ENCODE peak calls at places on chromosomes 7 and 10, in seven cellular contexts. One of them, this sample, is unnamed.

GRCh38 chr7:32062150-32062549 is 8.1 kb downstream of the PDE1C start:
- DNase-seq in IMR-90: peak; percentile 30
- DNase-seq in AG04449: no peak
- DNase-seq in tibial nerve: peak; percentile 23
- DNase-seq in heart right ventricle: peak; percentile 51
- DNase-seq in cardiac fibroblast: peak; percentile 43
- DNase-seq in uterus: peak; percentile 27
- DNase-seq in this sample: no peak

GRCh38 chr7:91852263-91852741 is 28.2 kb downstream of the MTERF1 start:
- DNase-seq in IMR-90: peak; percentile 12
- DNase-seq in cardiac fibroblast: peak; percentile 43
- DNase-seq in tibial nerve: no peak
- DNase-seq in AG04449: no peak
- DNase-seq in heart right ventricle: no peak
- DNase-seq in uterus: no peak
- DNase-seq in this sample: no peak

GRCh38 chr10:63375859-63376258 is 89.9 kb downstream of the JMJD1C start:
- DNase-seq in uterus: no peak
- DNase-seq in IMR-90: peak; percentile 43
- DNase-seq in cardiac fibroblast: peak; percentile 93
- DNase-seq in tibial nerve: no peak
- DNase-seq in heart right ventricle: no peak
- DNase-seq in AG04449: peak; percentile 47
- DNase-seq in this sample: no peak

GRCh38 chr7:106979551-106980357 is 64.8 kb upstream of the PRKAR2B start:
- DNase-seq in heart right ventricle: no peak
- DNase-seq in tibial nerve: no peak
- DNase-seq in AG04449: no peak
- DNase-seq in IMR-90: no peak
- DNase-seq in uterus: peak; percentile 50
- DNase-seq in cardiac fibroblast: no peak
- DNase-seq in this sample: no peak

GRCh38 chr7:2950578-2950977 is 93.1 kb downstream of the CARD11 start:
- DNase-seq in tibial nerve: no peak
- DNase-seq in uterus: no peak
- DNase-seq in AG04449: no peak
- DNase-seq in heart right ventricle: no peak
- DNase-seq in IMR-90: no peak
- DNase-seq in cardiac fibroblast: no peak
- DNase-seq in this sample: no peak

GRCh38 chr10:5496261-5497250 is 2.8 kb downstream of the CALML5 start:
- DNase-seq in uterus: no peak
- DNase-seq in cardiac fibroblast: no peak
- DNase-seq in AG04449: no peak
- DNase-seq in IMR-90: no peak
- DNase-seq in heart right ventricle: no peak
- DNase-seq in tibial nerve: no peak
- DNase-seq in this sample: no peak

GRCh38 chr7:80517177-80517804 is 5.4 kb upstream of the GNAT3 start:
- DNase-seq in IMR-90: no peak
- DNase-seq in AG04449: no peak
- DNase-seq in cardiac fibroblast: no peak
- DNase-seq in uterus: no peak
- DNase-seq in heart right ventricle: no peak
- DNase-seq in tibial nerve: no peak
- DNase-seq in this sample: no peak

GRCh38 chr10:97542169-97543024 is 30.2 kb upstream of the ANKRD2 start:
- DNase-seq in IMR-90: peak; percentile 97
- DNase-seq in AG04449: peak; percentile 46
- DNase-seq in tibial nerve: peak; percentile 25
- DNase-seq in heart right ventricle: peak; percentile 56
- DNase-seq in uterus: peak; percentile 90
- DNase-seq in cardiac fibroblast: peak; percentile 96
- DNase-seq in this sample: peak; percentile 93

GRCh38 chr10:79385804-79386531 is 38.7 kb downstream of the PPIF start:
- DNase-seq in uterus: peak; percentile 24
- DNase-seq in heart right ventricle: no peak
- DNase-seq in tibial nerve: peak; percentile 11
- DNase-seq in AG04449: no peak
- DNase-seq in IMR-90: no peak
- DNase-seq in cardiac fibroblast: no peak
- DNase-seq in this sample: no peak

GRCh38 chr7:144787127-144787526 is 48.7 kb downstream of the TPK1 start:
- DNase-seq in tibial nerve: no peak
- DNase-seq in cardiac fibroblast: no peak
- DNase-seq in IMR-90: no peak
- DNase-seq in AG04449: no peak
- DNase-seq in uterus: no peak
- DNase-seq in heart right ventricle: no peak
- DNase-seq in this sample: no peak

GRCh38 chr10:67506083-67506756 is 189.8 kb downstream of the CTNNA3 start:
- DNase-seq in cardiac fibroblast: no peak
- DNase-seq in uterus: no peak
- DNase-seq in AG04449: no peak
- DNase-seq in tibial nerve: no peak
- DNase-seq in IMR-90: no peak
- DNase-seq in heart right ventricle: no peak
- DNase-seq in this sample: no peak
- TF ChIP-seq CTCF in cardiac fibroblast: no peak
- TF ChIP-seq CTCF in uterus: no peak
- TF ChIP-seq CTCF in AG04449: no peak
- TF ChIP-seq CTCF in tibial nerve: no peak
- TF ChIP-seq CTCF in IMR-90: no peak
- TF ChIP-seq CTCF in heart right ventricle: no peak
- TF ChIP-seq CTCF in this sample: no peak

GRCh38 chr10:101829561-101830315 is 11.5 kb upstream of the OGA start:
- DNase-seq in IMR-90: no peak
- DNase-seq in cardiac fibroblast: no peak
- DNase-seq in tibial nerve: peak; percentile 39
- DNase-seq in uterus: peak; percentile 58
- DNase-seq in AG04449: no peak
- DNase-seq in heart right ventricle: peak; percentile 47
- DNase-seq in this sample: no peak

GRCh38 chr10:101828734-101829551 is 10.7 kb upstream of the OGA start:
- DNase-seq in tibial nerve: no peak
- DNase-seq in cardiac fibroblast: no peak
- DNase-seq in IMR-90: no peak
- DNase-seq in AG04449: no peak
- DNase-seq in heart right ventricle: peak; percentile 30
- DNase-seq in uterus: peak; percentile 53
- DNase-seq in this sample: no peak

GRCh38 chr10:101830322-101831168 is 12.3 kb upstream of the OGA start:
- DNase-seq in uterus: peak; percentile 87
- DNase-seq in AG04449: peak; percentile 44
- DNase-seq in tibial nerve: peak; percentile 85
- DNase-seq in cardiac fibroblast: peak; percentile 87
- DNase-seq in heart right ventricle: peak; percentile 84
- DNase-seq in IMR-90: peak; percentile 88
- DNase-seq in this sample: peak; percentile 71

GRCh38 chr10:101833466-101833865 is 10.1 kb downstream of the KCNIP2 start:
- DNase-seq in AG04449: no peak
- DNase-seq in IMR-90: no peak
- DNase-seq in uterus: peak; percentile 2
- DNase-seq in tibial nerve: no peak
- DNase-seq in heart right ventricle: no peak
- DNase-seq in cardiac fibroblast: no peak
- DNase-seq in this sample: no peak

DNA sequence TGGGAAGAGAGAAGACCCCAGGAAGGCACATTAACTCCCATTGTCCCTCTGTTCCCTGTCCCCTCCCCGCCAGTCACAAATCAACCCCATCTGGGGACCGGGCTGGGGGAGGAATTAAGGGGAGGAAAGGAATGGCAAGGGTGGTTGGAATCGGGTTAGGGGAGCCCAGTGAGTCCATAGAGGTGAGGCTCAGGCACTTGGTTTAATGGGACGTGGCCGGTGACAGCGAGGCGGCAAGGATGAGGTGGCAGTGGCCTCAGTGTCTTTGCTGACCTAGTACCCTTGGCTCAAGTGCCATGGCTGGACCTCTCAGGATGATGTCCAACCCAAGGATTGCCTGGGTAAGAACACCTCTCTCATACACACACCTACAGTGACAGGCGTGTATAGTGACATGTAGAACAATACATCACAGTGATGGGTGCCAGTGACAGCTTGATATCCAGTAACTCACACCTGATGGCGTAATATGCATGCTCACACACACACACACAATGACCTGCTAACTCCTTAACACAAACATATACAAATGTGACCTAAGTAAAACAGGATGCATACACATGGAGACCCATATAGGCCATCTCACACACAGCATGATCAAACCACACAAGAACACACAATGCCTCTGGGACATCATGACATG is 12.3 kb downstream of the KCNIP2 start:
- DNase-seq in AG04449: no peak
- DNase-seq in uterus: no peak
- DNase-seq in heart right ventricle: no peak
- DNase-seq in IMR-90: no peak
- DNase-seq in tibial nerve: no peak
- DNase-seq in cardiac fibroblast: no peak
- DNase-seq in this sample: no peak
- H3K4me3 ChIP-seq in AG04449: peak overlapping the region; percentile 55
- H3K4me3 ChIP-seq in uterus: peak overlapping the region; percentile 27
- H3K4me3 ChIP-seq in heart right ventricle: peak overlapping the region; percentile 59
- H3K4me3 ChIP-seq in IMR-90: peak overlapping the region; percentile 36
- H3K4me3 ChIP-seq in tibial nerve: peak overlapping the region; percentile 52
- H3K4me3 ChIP-seq in cardiac fibroblast: peak overlapping the region; percentile 51
- H3K4me3 ChIP-seq in this sample: peak overlapping the region; percentile 39

GRCh38 chr7:100546129-100546867 is 7.3 kb downstream of the AGFG2 start:
- DNase-seq in IMR-90: no peak
- DNase-seq in tibial nerve: no peak
- DNase-seq in cardiac fibroblast: peak; percentile 41
- DNase-seq in uterus: no peak
- DNase-seq in AG04449: no peak
- DNase-seq in heart right ventricle: no peak
- DNase-seq in this sample: no peak

GRCh38 chr7:100546868-100547800 is 8.1 kb downstream of the AGFG2 start:
- DNase-seq in IMR-90: no peak
- DNase-seq in uterus: no peak
- DNase-seq in tibial nerve: no peak
- DNase-seq in cardiac fibroblast: no peak
- DNase-seq in heart right ventricle: no peak
- DNase-seq in AG04449: no peak
- DNase-seq in this sample: no peak

GRCh38 chr7:100544386-100544785 is 5.4 kb downstream of the AGFG2 start:
- DNase-seq in IMR-90: no peak
- DNase-seq in AG04449: no peak
- DNase-seq in tibial nerve: no peak
- DNase-seq in uterus: no peak
- DNase-seq in cardiac fibroblast: no peak
- DNase-seq in heart right ventricle: no peak
- DNase-seq in this sample: no peak

GRCh38 chr7:100544949-100545635 is 6.1 kb downstream of the AGFG2 start:
- DNase-seq in IMR-90: peak; percentile 26
- DNase-seq in tibial nerve: no peak
- DNase-seq in cardiac fibroblast: peak; percentile 41
- DNase-seq in heart right ventricle: no peak
- DNase-seq in uterus: no peak
- DNase-seq in AG04449: no peak
- DNase-seq in this sample: no peak

DNA sequence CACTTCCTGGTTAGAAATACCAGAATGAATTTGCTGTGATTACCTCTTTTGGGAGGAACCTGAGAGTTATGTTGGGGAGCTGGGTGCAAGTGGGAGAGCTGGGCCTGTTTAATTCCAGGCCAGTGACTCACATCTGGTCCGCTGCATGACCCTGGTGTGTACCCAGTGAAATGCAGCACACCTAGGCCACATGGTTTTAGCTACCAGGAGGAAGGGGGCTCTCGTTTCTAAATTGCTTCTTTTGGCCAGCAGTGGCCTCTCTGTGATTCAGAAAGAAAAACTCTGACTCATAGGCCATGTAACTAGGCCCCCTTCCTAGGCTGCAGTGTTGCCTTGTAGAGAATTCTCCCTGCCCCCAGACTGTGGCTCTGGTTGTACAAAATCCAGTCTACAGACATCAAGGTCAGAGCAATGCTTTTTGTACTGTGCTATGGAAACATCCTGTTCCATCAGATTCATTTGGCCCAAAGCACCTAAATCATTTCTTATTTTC is 6.7 kb downstream of the AGFG2 start:
- DNase-seq in AG04449: peak; percentile 41
- DNase-seq in cardiac fibroblast: peak; percentile 93
- DNase-seq in tibial nerve: no peak
- DNase-seq in IMR-90: peak; percentile 86
- DNase-seq in uterus: peak; percentile 73
- DNase-seq in heart right ventricle: no peak
- DNase-seq in this sample: peak; percentile 80
- TF ChIP-seq CTCF in AG04449: no peak
- TF ChIP-seq CTCF in cardiac fibroblast: peak; percentile 4
- TF ChIP-seq CTCF in tibial nerve: no peak
- TF ChIP-seq CTCF in IMR-90: peak; percentile 18
- TF ChIP-seq CTCF in uterus: peak; percentile 24
- TF ChIP-seq CTCF in heart right ventricle: no peak
- TF ChIP-seq CTCF in this sample: no peak

GRCh38 chr7:95318501-95318900 is 5.8 kb downstream of the PON1 start:
- DNase-seq in tibial nerve: no peak
- DNase-seq in cardiac fibroblast: no peak
- DNase-seq in heart right ventricle: no peak
- DNase-seq in AG04449: no peak
- DNase-seq in uterus: no peak
- DNase-seq in IMR-90: no peak
- DNase-seq in this sample: no peak
- H3K4me3 ChIP-seq in tibial nerve: no peak overlapping the region
- H3K4me3 ChIP-seq in cardiac fibroblast: no peak overlapping the region
- H3K4me3 ChIP-seq in heart right ventricle: no peak overlapping the region
- H3K4me3 ChIP-seq in AG04449: no peak overlapping the region
- H3K4me3 ChIP-seq in uterus: no peak overlapping the region
- H3K4me3 ChIP-seq in IMR-90: no peak overlapping the region
- H3K4me3 ChIP-seq in this sample: no peak overlapping the region

GRCh38 chr10:113872139-113873030 is 17.9 kb downstream of the NHLRC2 start:
- DNase-seq in heart right ventricle: no peak
- DNase-seq in uterus: no peak
- DNase-seq in IMR-90: no peak
- DNase-seq in AG04449: no peak
- DNase-seq in cardiac fibroblast: no peak
- DNase-seq in tibial nerve: no peak
- DNase-seq in this sample: no peak
- TF ChIP-seq CTCF in heart right ventricle: no peak
- TF ChIP-seq CTCF in uterus: no peak
- TF ChIP-seq CTCF in IMR-90: no peak
- TF ChIP-seq CTCF in AG04449: no peak
- TF ChIP-seq CTCF in cardiac fibroblast: no peak
- TF ChIP-seq CTCF in tibial nerve: no peak
- TF ChIP-seq CTCF in this sample: no peak

DNA sequence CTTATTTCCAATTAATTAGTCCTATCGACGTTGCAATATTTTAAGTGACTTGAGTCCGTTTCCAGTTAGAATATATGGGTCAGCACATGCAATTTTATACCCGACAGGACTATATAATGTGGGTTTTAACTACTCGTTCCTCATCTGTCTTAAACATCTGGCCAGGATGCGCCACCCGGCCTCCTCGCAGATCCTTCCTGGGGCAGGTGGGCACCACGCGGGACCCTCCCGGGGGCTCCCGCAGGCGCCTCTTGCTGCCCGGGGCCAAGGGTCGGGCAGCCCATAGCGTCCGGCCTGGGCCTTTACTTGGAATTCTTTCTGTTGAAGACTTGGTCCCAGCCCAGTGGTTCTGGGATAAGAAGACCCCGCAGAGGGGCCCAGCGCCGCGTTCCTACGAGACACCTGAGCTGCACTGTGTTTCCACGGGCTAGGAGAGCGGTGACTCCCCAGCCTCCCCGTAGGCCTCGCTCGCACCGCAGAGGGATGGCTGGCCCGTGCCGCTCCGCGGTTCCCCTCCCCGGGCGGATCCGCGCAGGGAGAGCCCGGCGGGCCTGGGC is 10.1 kb upstream of the MNX1 start:
- DNase-seq in AG04449: no peak
- DNase-seq in IMR-90: no peak
- DNase-seq in cardiac fibroblast: no peak
- DNase-seq in tibial nerve: no peak
- DNase-seq in uterus: no peak
- DNase-seq in heart right ventricle: no peak
- DNase-seq in this sample: no peak
- H3K4me3 ChIP-seq in AG04449: no peak overlapping the region
- H3K4me3 ChIP-seq in IMR-90: no peak overlapping the region
- H3K4me3 ChIP-seq in cardiac fibroblast: no peak overlapping the region
- H3K4me3 ChIP-seq in tibial nerve: no peak overlapping the region
- H3K4me3 ChIP-seq in uterus: no peak overlapping the region
- H3K4me3 ChIP-seq in heart right ventricle: peak overlapping the region; percentile 26
- H3K4me3 ChIP-seq in this sample: no peak overlapping the region

This sample was measured in HFF-Myc.